ENCODE peak calls at places on chromosomes 2 and 18, in four cellular contexts. G is AG10803, O is neuronal stem cell, K is HEK293T. P is an unnamed sample.

GRCh38 chr2:145687445-145688104 is 1167.7 kb upstream of the ZEB2 start:
- DNase-seq in G (no peak), O (no peak), K (no peak), P (peak)

GRCh38 chr2:136384541-136385303 is 266.8 kb upstream of the CXCR4 start:
- DNase-seq in G (peak), O (peak), K (peak), P (peak)

GRCh38 chr2:63059434-63060078 is 8.9 kb downstream of the OTX1 start:
- DNase-seq in G (no peak), O (no peak), K (no peak), P (no peak)

GRCh38 chr2:15984367-15985255 is 44.3 kb downstream of the MYCN start:
- DNase-seq in G (no peak), O (peak), K (no peak), P (no peak)

GRCh38 chr2:28546242-28546641 is 50.4 kb downstream of the PLB1 start:
- DNase-seq in G (no peak), O (no peak), K (no peak), P (no peak)

GRCh38 chr2:40507429-40507828 is 55.5 kb upstream of the SLC8A1 start:
- DNase-seq in G (no peak), O (no peak), K (no peak), P (no peak)

GRCh38 chr2:74003494-74004211 is 18.9 kb downstream of the TET3 start:
- DNase-seq in G (peak), O (no peak), K (no peak), P (peak)

GRCh38 chr18:6835345-6835744 is 105.8 kb downstream of the ARHGAP28 start:
- DNase-seq in G (no peak), O (no peak), K (no peak), P (no peak)

GRCh38 chr2:16614314-16614860 is 51.2 kb downstream of the CYRIA start:
- DNase-seq in G (no peak), O (no peak), K (no peak), P (peak)

GRCh38 chr2:236969767-236970655 is 115.7 kb upstream of the COPS8 start:
- DNase-seq in G (no peak), O (no peak), K (no peak), P (no peak)

GRCh38 chr2:169172076-169172735 is 102.8 kb downstream of the DHRS9 start:
- DNase-seq in G (no peak), O (no peak), K (no peak), P (no peak)

GRCh38 chr2:39728941-39729351 is 50.1 kb downstream of the THUMPD2 start:
- DNase-seq in G (peak), O (no peak), K (peak), P (peak)

GRCh38 chr2:220165401-220165800 is 538.0 kb downstream of the SLC4A3 start:
- DNase-seq in G (no peak), O (peak), K (no peak), P (no peak)

GRCh38 chr2:7118606-7119503 is 201.6 kb downstream of the RNF144A start:
- DNase-seq in G (peak), O (peak), K (peak), P (peak)

GRCh38 chr2:204220896-204221295 is 284.3 kb downstream of the ICOS start:
- DNase-seq in G (no peak), O (no peak), K (no peak), P (no peak)

GRCh38 chr18:10562773-10563160 is 36.9 kb downstream of the NAPG start:
- DNase-seq in G (peak), O (no peak), K (no peak), P (no peak)

GRCh38 chr2:75309596-75310290 is 110.4 kb upstream of the TACR1 start:
- DNase-seq in G (peak), O (no peak), K (no peak), P (peak)

GRCh38 chr2:8487461-8487932 is 194.4 kb upstream of the ID2 start:
- DNase-seq in G (no peak), O (no peak), K (no peak), P (no peak)

GRCh38 chr18:22175326-22175725 is 5.9 kb downstream of the GATA6 start:
- DNase-seq in G (no peak), O (no peak), K (no peak), P (no peak)

GRCh38 chr18:67428148-67428547 is 88.4 kb downstream of the DSEL start:
- DNase-seq in G (peak), O (no peak), K (no peak), P (no peak)

GRCh38 chr2:235894839-235895238 is 273.3 kb downstream of the GBX2 start:
- DNase-seq in G (no peak), O (no peak), K (no peak), P (no peak)

GRCh38 chr2:119195887-119196286 is 27.7 kb upstream of the STEAP3 start:
- DNase-seq in G (no peak), O (no peak), K (no peak), P (no peak)

GRCh38 chr18:37778417-37779165 is 213.0 kb upstream of the CELF4 start:
- DNase-seq in G (peak), O (peak), K (peak), P (peak)

GRCh38 chr2:197846789-197847188 is 42.4 kb downstream of the PLCL1 start:
- DNase-seq in G (peak), O (no peak), K (no peak), P (no peak)